ENCODE peak calls at places on chromosomes 11 and 22, in five cellular contexts. U, L, S, C and I are unnamed samples.

GRCh38 chr11:128772814-128773213 is 78.9 kb downstream of the FLI1 start:
- DNase-seq in U (no peak), L (no peak), S (no peak), C (no peak), I (peak; percentile 56)

GRCh38 chr22:44603774-44604173 is 98.2 kb upstream of the PRR5 start:
- DNase-seq in U (no peak), L (no peak), S (no peak), C (no peak), I (peak; percentile 88)

GRCh38 chr11:86214710-86215109 is 29.8 kb upstream of the EED start:
- DNase-seq in U (no peak), L (no peak), S (no peak), C (no peak), I (no peak)

GRCh38 chr11:121894581-121894980 is 221.4 kb downstream of the BLID start:
- DNase-seq in U (no peak), L (no peak), S (no peak), C (no peak), I (no peak)

GRCh38 chr22:32322986-32323385 is 34.7 kb upstream of the RFPL3 start:
- DNase-seq in U (no peak), L (no peak), S (no peak), C (no peak), I (no peak)

GRCh38 chr11:22476589-22476988 is 138.4 kb downstream of the SLC17A6 start:
- DNase-seq in U (no peak), L (no peak), S (no peak), C (no peak), I (no peak)

GRCh38 chr11:72781313-72782080 is 12.3 kb downstream of the STARD10 start:
- DNase-seq in U (peak; percentile 92), L (no peak), S (peak; percentile 88), C (peak; percentile 59), I (no peak)

GRCh38 chr11:13119361-13119760 is 110.2 kb downstream of the RASSF10 start:
- DNase-seq in U (no peak), L (no peak), S (no peak), C (no peak), I (no peak)

GRCh38 chr22:29871684-29872083 is 11.3 kb upstream of the MTMR3 start:
- DNase-seq in U (no peak), L (no peak), S (no peak), C (peak; percentile 14), I (no peak)

GRCh38 chr22:24768537-24769374 is 5.8 kb downstream of the PIWIL3 start:
- DNase-seq in U (peak; percentile 85), L (no peak), S (no peak), C (peak; percentile 67), I (peak; percentile 51)

GRCh38 chr11:29224739-29225384 is 792.0 kb downstream of the KCNA4 start:
- DNase-seq in U (no peak), L (peak; percentile 10), S (no peak), C (no peak), I (no peak)

GRCh38 chr11:27465629-27466028 is 7.0 kb downstream of the LGR4 start:
- DNase-seq in U (no peak), L (no peak), S (no peak), C (no peak), I (no peak)

GRCh38 chr22:37862570-37863325 is 13.5 kb downstream of the EIF3L start:
- DNase-seq in U (no peak), L (no peak), S (no peak), C (no peak), I (no peak)

GRCh38 chr11:14713518-14714244 is 70.1 kb downstream of the PDE3B start:
- DNase-seq in U (no peak), L (no peak), S (no peak), C (no peak), I (no peak)

GRCh38 chr22:49824936-49825335 is 2.7 kb downstream of the BRD1 start:
- DNase-seq in U (no peak), L (no peak), S (no peak), C (no peak), I (no peak)

GRCh38 chr22:47851586-47851985 is 1089.1 kb downstream of the TBC1D22A start:
- DNase-seq in U (no peak), L (no peak), S (no peak), C (no peak), I (no peak)

GRCh38 chr22:45552580-45553332 is 50.1 kb downstream of the FBLN1 start:
- DNase-seq in U (peak; percentile 55), L (no peak), S (no peak), C (no peak), I (peak; percentile 52)

GRCh38 chr11:130383363-130384168 is 44.8 kb downstream of the ADAMTS8 start:
- DNase-seq in U (no peak), L (peak; percentile 33), S (no peak), C (no peak), I (peak; percentile 24)

GRCh38 chr11:119421941-119422504 is 949 bp downstream of the THY1 start:
- DNase-seq in U (peak; percentile 79), L (no peak), S (no peak), C (no peak), I (no peak)

GRCh38 chr11:3901249-3902025 is 46.0 kb downstream of the STIM1 start:
- DNase-seq in U (no peak), L (no peak), S (no peak), C (no peak), I (no peak)

GRCh38 chr11:134045799-134046635 is 22.9 kb upstream of the JAM3 start:
- DNase-seq in U (peak; percentile 84), L (no peak), S (no peak), C (no peak), I (no peak)

GRCh38 chr11:61505640-61506155 is 2.9 kb upstream of the LRRC10B start:
- DNase-seq in U (no peak), L (no peak), S (no peak), C (no peak), I (no peak)

GRCh38 chr11:126257764-126258163 is 10.9 kb downstream of the SRPRA start:
- DNase-seq in U (no peak), L (no peak), S (no peak), C (no peak), I (no peak)

GRCh38 chr11:82733444-82734119 is at the start of gene FAM181B:
- DNase-seq in U (peak; percentile 89), L (peak; percentile 71), S (peak; percentile 14), C (peak; percentile 57), I (no peak)

GRCh38 chr22:29879738-29880137 is 3.2 kb upstream of the MTMR3 start:
- DNase-seq in U (peak; percentile 20), L (no peak), S (no peak), C (no peak), I (no peak)

GRCh38 chr11:72333657-72334056 is 89.7 kb upstream of the PHOX2A start:
- DNase-seq in U (peak; percentile 61), L (peak; percentile 59), S (no peak), C (peak; percentile 71), I (peak; percentile 85)

GRCh38 chr11:1691878-1692707 is 4.9 kb upstream of the KRTAP5-6 start:
- DNase-seq in U (no peak), L (no peak), S (no peak), C (no peak), I (no peak)
- TF ChIP-seq POLR2AphosphoS5 in U (no peak), L (no peak), S (no peak), C (no peak), I (no peak)

GRCh38 chr22:36375071-36375980 is 12.4 kb downstream of the MYH9 start:
- DNase-seq in U (no peak), L (no peak), S (no peak), C (no peak), I (no peak)
- TF ChIP-seq POLR2AphosphoS5 in U (no peak), L (peak; percentile 33), S (no peak), C (no peak), I (no peak)

DNA sequence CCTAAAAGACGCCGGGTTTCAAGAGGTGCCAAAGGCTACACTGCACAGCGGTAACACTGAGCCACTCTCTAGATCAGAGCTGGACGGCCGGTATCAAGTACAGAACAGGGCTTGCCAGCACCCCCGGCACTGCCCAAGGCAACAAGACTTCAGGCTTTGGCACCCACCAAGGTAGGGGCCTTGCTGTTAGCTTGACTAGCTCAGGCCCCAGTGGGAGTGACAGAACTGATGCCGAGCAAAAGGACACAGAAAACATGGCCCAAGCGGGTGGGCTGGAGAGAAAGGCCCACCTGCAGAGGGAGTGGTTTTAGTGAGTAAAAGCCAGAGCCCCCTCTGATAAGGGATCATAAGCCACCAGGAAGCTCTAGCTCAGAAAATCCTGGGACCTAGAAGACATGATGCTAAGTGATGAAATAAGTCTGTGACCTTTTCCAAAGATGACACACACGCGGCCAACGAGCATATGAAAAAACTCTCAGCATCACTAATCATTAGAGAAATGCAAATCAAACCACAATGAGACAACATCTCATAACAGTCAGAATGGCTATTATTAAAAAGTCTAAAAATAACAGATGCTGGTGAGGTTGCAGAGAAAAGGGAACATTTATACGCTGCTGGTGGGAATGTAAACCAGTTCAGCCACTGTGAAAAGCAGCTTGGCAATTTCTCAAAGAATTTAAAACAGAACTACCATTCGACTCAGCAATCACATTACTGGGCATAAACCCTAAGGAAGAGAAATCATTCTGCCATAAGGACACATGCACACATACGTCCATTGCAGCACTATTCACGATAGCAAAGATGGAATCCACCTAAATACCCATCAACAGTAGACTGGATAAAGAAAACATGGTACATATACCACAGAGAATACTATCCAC is 12.9 kb downstream of the EHD1 start:
- DNase-seq in U (no peak), L (no peak), S (no peak), C (no peak), I (no peak)
- TF ChIP-seq POLR2AphosphoS5 in U (no peak), L (no peak), S (peak; percentile 69), C (no peak), I (no peak)

GRCh38 chr22:43018615-43019014 is 3.7 kb upstream of the PACSIN2 start:
- DNase-seq in U (no peak), L (no peak), S (no peak), C (no peak), I (no peak)
- TF ChIP-seq POLR2AphosphoS5 in U (no peak), L (no peak), S (no peak), C (no peak), I (no peak)

DNA sequence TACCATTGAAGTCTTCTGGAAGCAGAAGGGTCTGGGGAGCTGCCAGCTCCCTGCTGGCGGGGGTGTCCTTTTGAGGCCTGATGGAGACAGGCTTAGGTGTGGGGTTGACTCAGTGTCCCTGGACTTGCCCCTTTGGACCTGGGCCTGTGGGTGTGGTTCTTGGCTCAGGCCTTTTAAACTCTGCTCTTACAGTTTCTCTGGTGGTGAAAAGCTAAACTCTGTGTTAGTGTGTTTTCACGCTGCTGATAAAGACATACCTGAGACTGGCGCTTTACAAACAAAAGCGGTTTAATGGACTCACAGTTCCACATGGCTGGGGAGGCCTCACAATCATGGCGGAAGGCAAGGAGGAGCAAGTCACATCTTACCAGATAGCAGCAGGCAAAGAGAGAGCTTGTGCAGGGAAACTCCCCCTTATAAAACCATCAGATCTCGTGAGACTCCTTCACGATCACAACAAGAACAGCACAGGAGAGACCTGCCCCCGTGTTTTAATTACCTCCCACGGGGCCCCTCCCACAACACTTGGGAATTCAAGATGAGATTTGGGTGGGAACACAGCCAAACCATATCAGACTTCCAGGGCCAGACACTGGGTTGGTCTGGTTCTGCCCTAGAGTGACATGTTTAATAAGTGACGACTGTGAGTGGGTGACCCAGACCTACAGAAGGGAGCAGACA is 26.5 kb downstream of the GRAMD4 start:
- DNase-seq in U (no peak), L (no peak), S (no peak), C (no peak), I (no peak)
- TF ChIP-seq POLR2AphosphoS5 in U (no peak), L (no peak), S (no peak), C (no peak), I (no peak)

GRCh38 chr11:101909087-101909486 is 5.7 kb upstream of the CEP126 start:
- DNase-seq in U (no peak), L (no peak), S (no peak), C (no peak), I (no peak)
- TF ChIP-seq POLR2AphosphoS5 in U (no peak), L (no peak), S (no peak), C (no peak), I (no peak)